ENCODE peak calls at places on chromosomes 11 and 22, in eight cellular contexts. One of them, this sample, is unnamed.
A peak's percentile ranks its signal among the peaks of the same experiment; 100 is the strongest.

GRCh38 chr11:11407065-11407737 is 54.2 kb upstream of the CSNK2A3 start:
- DNase-seq in KG1: no peak
- DNase-seq in activated naive CD4-positive, alpha-beta T cell: no peak
- DNase-seq in lung microvascular endothelial cell: no peak
- DNase-seq in stomach: no peak
- DNase-seq in mucosa of descending colon: no peak
- DNase-seq in body of pancreas: no peak
- DNase-seq in AG08395: no peak
- DNase-seq in this sample: no peak

GRCh38 chr11:67615455-67616430 is 9.0 kb downstream of the NDUFV1 start:
- DNase-seq in KG1: no peak
- DNase-seq in activated naive CD4-positive, alpha-beta T cell: no peak
- DNase-seq in lung microvascular endothelial cell: no peak
- DNase-seq in stomach: peak; percentile 62
- DNase-seq in mucosa of descending colon: peak; percentile 51
- DNase-seq in body of pancreas: peak; percentile 72
- DNase-seq in AG08395: peak; percentile 35
- DNase-seq in this sample: peak; percentile 48

GRCh38 chr11:47611240-47611863 is 17.1 kb upstream of the C1QTNF4 start:
- DNase-seq in KG1: no peak
- DNase-seq in activated naive CD4-positive, alpha-beta T cell: no peak
- DNase-seq in lung microvascular endothelial cell: no peak
- DNase-seq in stomach: no peak
- DNase-seq in mucosa of descending colon: no peak
- DNase-seq in body of pancreas: no peak
- DNase-seq in AG08395: no peak
- DNase-seq in this sample: no peak

GRCh38 chr22:45576273-45576625 is 73.6 kb downstream of the FBLN1 start:
- DNase-seq in KG1: no peak
- DNase-seq in activated naive CD4-positive, alpha-beta T cell: no peak
- DNase-seq in lung microvascular endothelial cell: no peak
- DNase-seq in stomach: no peak
- DNase-seq in mucosa of descending colon: no peak
- DNase-seq in body of pancreas: no peak
- DNase-seq in AG08395: no peak
- DNase-seq in this sample: no peak

GRCh38 chr11:70727899-70728620 is 329.7 kb downstream of the CTTN start:
- DNase-seq in KG1: no peak
- DNase-seq in activated naive CD4-positive, alpha-beta T cell: no peak
- DNase-seq in lung microvascular endothelial cell: no peak
- DNase-seq in stomach: no peak
- DNase-seq in mucosa of descending colon: no peak
- DNase-seq in body of pancreas: no peak
- DNase-seq in AG08395: no peak
- DNase-seq in this sample: no peak

GRCh38 chr11:34970480-34970879 is 54.1 kb downstream of the PDHX start:
- DNase-seq in KG1: no peak
- DNase-seq in activated naive CD4-positive, alpha-beta T cell: no peak
- DNase-seq in lung microvascular endothelial cell: no peak
- DNase-seq in stomach: no peak
- DNase-seq in mucosa of descending colon: no peak
- DNase-seq in body of pancreas: no peak
- DNase-seq in AG08395: no peak
- DNase-seq in this sample: no peak

GRCh38 chr11:69859275-69859934 is 40.2 kb upstream of the FGF3 start:
- DNase-seq in KG1: no peak
- DNase-seq in activated naive CD4-positive, alpha-beta T cell: no peak
- DNase-seq in lung microvascular endothelial cell: no peak
- DNase-seq in stomach: no peak
- DNase-seq in mucosa of descending colon: no peak
- DNase-seq in body of pancreas: no peak
- DNase-seq in AG08395: no peak
- DNase-seq in this sample: no peak

GRCh38 chr22:22943521-22944267 is 56.1 kb downstream of the IGLL5 start:
- DNase-seq in KG1: no peak
- DNase-seq in activated naive CD4-positive, alpha-beta T cell: no peak
- DNase-seq in lung microvascular endothelial cell: no peak
- DNase-seq in stomach: peak; percentile 21
- DNase-seq in mucosa of descending colon: no peak
- DNase-seq in body of pancreas: no peak
- DNase-seq in AG08395: no peak
- DNase-seq in this sample: no peak

GRCh38 chr22:25282346-25282670 is 62.9 kb downstream of the CRYBB2 start:
- DNase-seq in KG1: no peak
- DNase-seq in activated naive CD4-positive, alpha-beta T cell: no peak
- DNase-seq in lung microvascular endothelial cell: no peak
- DNase-seq in stomach: no peak
- DNase-seq in mucosa of descending colon: no peak
- DNase-seq in body of pancreas: no peak
- DNase-seq in AG08395: no peak
- DNase-seq in this sample: no peak

GRCh38 chr11:2101171-2101675 is 38.0 kb downstream of the IGF2 start:
- DNase-seq in KG1: no peak
- DNase-seq in activated naive CD4-positive, alpha-beta T cell: no peak
- DNase-seq in lung microvascular endothelial cell: no peak
- DNase-seq in stomach: no peak
- DNase-seq in mucosa of descending colon: peak; percentile 31
- DNase-seq in body of pancreas: no peak
- DNase-seq in AG08395: no peak
- DNase-seq in this sample: no peak

GRCh38 chr11:103656382-103656781 is 380.1 kb upstream of the DDI1 start:
- DNase-seq in KG1: no peak
- DNase-seq in activated naive CD4-positive, alpha-beta T cell: no peak
- DNase-seq in lung microvascular endothelial cell: no peak
- DNase-seq in stomach: no peak
- DNase-seq in mucosa of descending colon: no peak
- DNase-seq in body of pancreas: no peak
- DNase-seq in AG08395: no peak
- DNase-seq in this sample: no peak

GRCh38 chr11:123384116-123384515 is 46.0 kb upstream of the GRAMD1B start:
- DNase-seq in KG1: no peak
- DNase-seq in activated naive CD4-positive, alpha-beta T cell: no peak
- DNase-seq in lung microvascular endothelial cell: no peak
- DNase-seq in stomach: no peak
- DNase-seq in mucosa of descending colon: no peak
- DNase-seq in body of pancreas: no peak
- DNase-seq in AG08395: no peak
- DNase-seq in this sample: no peak

GRCh38 chr11:119322360-119322739 is 5.4 kb upstream of the MCAM start:
- DNase-seq in KG1: no peak
- DNase-seq in activated naive CD4-positive, alpha-beta T cell: no peak
- DNase-seq in lung microvascular endothelial cell: no peak
- DNase-seq in stomach: no peak
- DNase-seq in mucosa of descending colon: no peak
- DNase-seq in body of pancreas: no peak
- DNase-seq in AG08395: no peak
- DNase-seq in this sample: peak; percentile 44

GRCh38 chr11:80424012-80424695 is 983.3 kb upstream of the TENM4 start:
- DNase-seq in KG1: no peak
- DNase-seq in activated naive CD4-positive, alpha-beta T cell: no peak
- DNase-seq in lung microvascular endothelial cell: no peak
- DNase-seq in stomach: no peak
- DNase-seq in mucosa of descending colon: no peak
- DNase-seq in body of pancreas: no peak
- DNase-seq in AG08395: no peak
- DNase-seq in this sample: no peak

GRCh38 chr11:129192150-129192549 is at the start of gene ARHGAP32:
- DNase-seq in KG1: no peak
- DNase-seq in activated naive CD4-positive, alpha-beta T cell: no peak
- DNase-seq in lung microvascular endothelial cell: peak; percentile 3
- DNase-seq in stomach: no peak
- DNase-seq in mucosa of descending colon: no peak
- DNase-seq in body of pancreas: no peak
- DNase-seq in AG08395: no peak
- DNase-seq in this sample: no peak

GRCh38 chr11:134596404-134596803 is 184.4 kb upstream of the B3GAT1 start:
- DNase-seq in KG1: no peak
- DNase-seq in activated naive CD4-positive, alpha-beta T cell: no peak
- DNase-seq in lung microvascular endothelial cell: no peak
- DNase-seq in stomach: no peak
- DNase-seq in mucosa of descending colon: no peak
- DNase-seq in body of pancreas: no peak
- DNase-seq in AG08395: no peak
- DNase-seq in this sample: no peak

GRCh38 chr11:7571640-7572000 is 57.8 kb downstream of the PPFIBP2 start:
- DNase-seq in KG1: no peak
- DNase-seq in activated naive CD4-positive, alpha-beta T cell: no peak
- DNase-seq in lung microvascular endothelial cell: peak; percentile 77
- DNase-seq in stomach: peak; percentile 79
- DNase-seq in mucosa of descending colon: no peak
- DNase-seq in body of pancreas: peak; percentile 87
- DNase-seq in AG08395: peak; percentile 79
- DNase-seq in this sample: peak; percentile 86

GRCh38 chr11:8814209-8814922 is 96.6 kb upstream of the AKIP1 start:
- DNase-seq in KG1: no peak
- DNase-seq in activated naive CD4-positive, alpha-beta T cell: no peak
- DNase-seq in lung microvascular endothelial cell: no peak
- DNase-seq in stomach: no peak
- DNase-seq in mucosa of descending colon: no peak
- DNase-seq in body of pancreas: no peak
- DNase-seq in AG08395: no peak
- DNase-seq in this sample: peak; percentile 34

GRCh38 chr22:22713416-22713815 is 69.0 kb downstream of the GGTLC2 start:
- DNase-seq in KG1: no peak
- DNase-seq in activated naive CD4-positive, alpha-beta T cell: no peak
- DNase-seq in lung microvascular endothelial cell: no peak
- DNase-seq in stomach: no peak
- DNase-seq in mucosa of descending colon: no peak
- DNase-seq in body of pancreas: no peak
- DNase-seq in AG08395: no peak
- DNase-seq in this sample: no peak

GRCh38 chr11:46238078-46238966 is 39.1 kb upstream of the CREB3L1 start:
- DNase-seq in KG1: peak; percentile 9
- DNase-seq in activated naive CD4-positive, alpha-beta T cell: peak; percentile 11
- DNase-seq in lung microvascular endothelial cell: peak; percentile 57
- DNase-seq in stomach: peak; percentile 74
- DNase-seq in mucosa of descending colon: peak; percentile 74
- DNase-seq in body of pancreas: peak; percentile 72
- DNase-seq in AG08395: peak; percentile 62
- DNase-seq in this sample: peak; percentile 87

GRCh38 chr11:64947202-64947814 is 11.6 kb upstream of the GPHA2 start:
- DNase-seq in KG1: no peak
- DNase-seq in activated naive CD4-positive, alpha-beta T cell: no peak
- DNase-seq in lung microvascular endothelial cell: no peak
- DNase-seq in stomach: no peak
- DNase-seq in mucosa of descending colon: no peak
- DNase-seq in body of pancreas: no peak
- DNase-seq in AG08395: peak; percentile 10
- DNase-seq in this sample: peak; percentile 50

GRCh38 chr11:102081313-102081712 is 28.9 kb upstream of the YAP1 start:
- DNase-seq in KG1: no peak
- DNase-seq in activated naive CD4-positive, alpha-beta T cell: no peak
- DNase-seq in lung microvascular endothelial cell: no peak
- DNase-seq in stomach: no peak
- DNase-seq in mucosa of descending colon: no peak
- DNase-seq in body of pancreas: no peak
- DNase-seq in AG08395: peak; percentile 31
- DNase-seq in this sample: no peak

GRCh38 chr11:134660416-134660815 is 248.4 kb upstream of the B3GAT1 start:
- DNase-seq in KG1: no peak
- DNase-seq in activated naive CD4-positive, alpha-beta T cell: no peak
- DNase-seq in lung microvascular endothelial cell: no peak
- DNase-seq in stomach: no peak
- DNase-seq in mucosa of descending colon: no peak
- DNase-seq in body of pancreas: no peak
- DNase-seq in AG08395: no peak
- DNase-seq in this sample: no peak

GRCh38 chr11:67057410-67057757 is 737 bp downstream of the RHOD start:
- DNase-seq in KG1: no peak
- DNase-seq in activated naive CD4-positive, alpha-beta T cell: no peak
- DNase-seq in lung microvascular endothelial cell: peak; percentile 43
- DNase-seq in stomach: no peak
- DNase-seq in mucosa of descending colon: no peak
- DNase-seq in body of pancreas: peak; percentile 80
- DNase-seq in AG08395: peak; percentile 39
- DNase-seq in this sample: peak; percentile 20

GRCh38 chr11:70298243-70298915 is 27.9 kb downstream of the PPFIA1 start:
- DNase-seq in KG1: no peak
- DNase-seq in activated naive CD4-positive, alpha-beta T cell: no peak
- DNase-seq in lung microvascular endothelial cell: no peak
- DNase-seq in stomach: no peak
- DNase-seq in mucosa of descending colon: no peak
- DNase-seq in body of pancreas: no peak
- DNase-seq in AG08395: no peak
- DNase-seq in this sample: no peak